ENCODE peak calls at places on chromosomes 11 and 22, in nine cellular contexts. N is AG10803, M is left lung, T is fibroblast of the aortic adventitia, W is IMR-90, I is endodermal cell, Z is aorta, E is tibial nerve, H is AG04450. X is an unnamed sample.

GRCh38 chr11:123300874-123301695 is 106.0 kb upstream of the CLMP start:
- DNase-seq in W (peak; percentile 68), H (peak; percentile 42), Z (no peak), N (no peak), E (no peak), M (no peak), T (peak; percentile 56), I (no peak), X (peak; percentile 46)

GRCh38 chr11:118918128-118918685 is 7.5 kb downstream of the BCL9L start:
- DNase-seq in T (peak; percentile 96), N (peak; percentile 99), H (no peak), M (peak; percentile 79), Z (peak; percentile 88), I (peak; percentile 95), W (peak; percentile 91), E (peak; percentile 80), X (no peak)

GRCh38 chr22:41910599-41911291 is 4.1 kb downstream of the SHISA8 start:
- DNase-seq in N (peak; percentile 8), W (no peak), M (peak; percentile 81), E (peak; percentile 25), Z (no peak), H (no peak), I (peak; percentile 64), T (peak; percentile 17), X (no peak)

GRCh38 chr11:70623906-70624597 is 225.7 kb downstream of the CTTN start:
- DNase-seq in M (peak; percentile 33), N (no peak), I (no peak), E (no peak), H (no peak), W (no peak), Z (no peak), T (no peak), X (no peak)

GRCh38 chr22:37817705-37818311 is 5.4 kb upstream of the GALR3 start:
- DNase-seq in H (no peak), W (peak; percentile 68), Z (peak; percentile 86), T (peak; percentile 73), E (peak; percentile 76), I (peak; percentile 97), N (peak; percentile 69), M (peak; percentile 95), X (no peak)

GRCh38 chr11:130874955-130875531 is 41.2 kb downstream of the SNX19 start:
- DNase-seq in N (no peak), T (no peak), Z (no peak), E (no peak), H (no peak), W (no peak), M (no peak), I (no peak), X (no peak)

GRCh38 chr11:46391578-46392420 is at the start of gene CHRM4:
- DNase-seq in N (no peak), Z (no peak), T (no peak), H (no peak), I (peak; percentile 85), W (peak; percentile 45), E (no peak), M (peak; percentile 82), X (no peak)

GRCh38 chr11:10654211-10655150 is 39.1 kb downstream of the IRAG1 start:
- DNase-seq in N (peak; percentile 66), H (no peak), Z (no peak), M (no peak), W (peak; percentile 67), T (peak; percentile 87), E (no peak), I (peak; percentile 68), X (peak; percentile 58)

GRCh38 chr22:36026741-36027140 is 1.9 kb downstream of the RBFOX2 start:
- DNase-seq in H (no peak), M (no peak), E (no peak), I (no peak), Z (no peak), W (peak; percentile 60), T (peak; percentile 62), N (peak; percentile 58), X (no peak)

GRCh38 chr22:50569896-50570535 is 7.3 kb upstream of the SYCE3 start:
- DNase-seq in T (no peak), I (no peak), E (no peak), Z (peak; percentile 24), W (no peak), N (no peak), H (no peak), M (no peak), X (no peak)

GRCh38 chr22:26589367-26589844 is 526 bp downstream of the TPST2 start:
- DNase-seq in H (no peak), Z (peak; percentile 59), E (no peak), M (no peak), N (peak; percentile 34), I (peak; percentile 82), T (no peak), W (peak; percentile 12), X (no peak)

GRCh38 chr22:30178180-30179126 is 68.1 kb downstream of the LIF start:
- DNase-seq in Z (no peak), N (peak; percentile 2), H (no peak), T (peak; percentile 38), E (no peak), I (no peak), W (no peak), M (no peak), X (peak; percentile 74)

GRCh38 chr11:127926721-127927120 is 660.6 kb downstream of the ETS1 start:
- DNase-seq in W (no peak), M (no peak), E (no peak), I (no peak), Z (no peak), H (no peak), N (no peak), T (no peak), X (no peak)

GRCh38 chr22:21712751-21713427 is 22.7 kb downstream of the YPEL1 start:
- DNase-seq in H (peak; percentile 52), T (peak; percentile 84), M (no peak), Z (peak; percentile 75), N (peak; percentile 73), E (no peak), W (peak; percentile 78), I (peak; percentile 83), X (peak; percentile 59)

GRCh38 chr11:106178361-106178760 is 100.9 kb downstream of the AASDHPPT start:
- DNase-seq in T (no peak), N (no peak), W (no peak), M (no peak), E (no peak), H (no peak), I (no peak), Z (no peak), X (no peak)

GRCh38 chr22:29945435-29945834 is 62.5 kb downstream of the MTMR3 start:
- DNase-seq in I (no peak), N (no peak), E (no peak), W (no peak), Z (no peak), H (no peak), T (no peak), M (no peak), X (no peak)

GRCh38 chr11:86302092-86302793 is at the start of gene HIKESHI:
- DNase-seq in E (peak; percentile 100), Z (peak; percentile 100), N (peak; percentile 97), I (peak; percentile 98), M (peak; percentile 99), T (peak; percentile 97), H (peak; percentile 93), W (peak; percentile 96), X (peak; percentile 95)
- H3K4me3 ChIP-seq in E (peak within 1 kb of the TSS; percentile 74), Z (peak within 1 kb of the TSS; percentile 93), N (peak within 1 kb of the TSS; percentile 90), I (peak within 1 kb of the TSS; percentile 99), M (peak within 1 kb of the TSS; percentile 89), T (peak within 1 kb of the TSS; percentile 93), H (peak within 1 kb of the TSS; percentile 74), W (peak within 1 kb of the TSS; percentile 72), X (peak within 1 kb of the TSS; percentile 66)

GRCh38 chr11:37409124-37409523 is 811.1 kb upstream of the RAG2 start:
- DNase-seq in T (no peak), H (no peak), W (no peak), E (no peak), M (no peak), N (no peak), Z (no peak), I (no peak), X (no peak)
- H3K4me3 ChIP-seq in T (no peak overlapping the region), H (no peak overlapping the region), W (no peak overlapping the region), E (no peak overlapping the region), M (no peak overlapping the region), N (no peak overlapping the region), Z (no peak overlapping the region), I (no peak overlapping the region), X (no peak overlapping the region)

DNA sequence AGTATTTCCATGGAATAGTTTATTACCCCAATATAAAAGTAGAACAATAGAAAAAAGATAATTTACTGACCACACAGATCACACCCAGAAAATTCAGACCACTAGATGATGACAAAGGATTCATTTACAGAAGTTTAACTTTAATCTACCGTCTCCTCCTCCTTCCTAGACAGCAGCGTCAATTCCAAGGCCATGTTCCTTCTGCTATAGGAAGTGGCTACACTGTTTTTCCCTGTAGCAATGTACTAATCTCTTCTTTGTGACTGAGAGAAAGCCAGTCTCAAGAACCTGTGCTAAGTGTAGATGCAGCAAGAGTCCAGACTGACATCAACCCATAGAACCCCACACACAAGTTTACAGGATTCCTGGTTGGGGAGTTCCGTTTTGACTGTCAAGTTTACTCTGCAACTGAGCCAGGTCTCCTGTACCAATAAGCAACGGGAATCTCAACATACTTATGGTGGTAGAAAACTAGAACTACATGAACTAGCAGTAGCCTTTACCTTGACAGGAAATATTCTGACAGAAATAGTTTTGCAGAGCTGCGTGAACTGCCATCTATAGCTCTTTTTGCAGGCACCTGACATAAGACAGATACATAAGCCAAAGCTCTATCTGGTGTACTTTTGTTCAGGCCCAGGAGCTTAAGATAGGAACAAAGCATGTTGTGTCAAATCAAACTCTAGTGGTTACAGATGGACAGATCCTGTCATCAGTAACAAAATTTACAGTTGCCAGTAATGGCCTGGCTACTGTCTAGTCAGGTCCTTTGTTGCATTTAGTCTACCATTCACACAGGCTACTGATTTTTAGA is 42.9 kb downstream of the MRTFA start:
- DNase-seq in W (no peak), E (no peak), H (no peak), M (no peak), I (no peak), T (no peak), Z (no peak), N (no peak), X (no peak)
- H3K4me3 ChIP-seq in W (no peak overlapping the region), E (no peak overlapping the region), H (no peak overlapping the region), M (no peak overlapping the region), I (peak overlapping the region; percentile 50), T (no peak overlapping the region), Z (no peak overlapping the region), N (no peak overlapping the region), X (no peak overlapping the region)

GRCh38 chr11:415640-416041 is 842 bp upstream of the SIGIRR start:
- DNase-seq in M (peak; percentile 37), I (no peak), T (no peak), W (no peak), N (no peak), H (no peak), Z (peak; percentile 36), E (no peak), X (no peak)

GRCh38 chr11:416757-417621 is 2.2 kb upstream of the SIGIRR start:
- DNase-seq in H (no peak), N (peak; percentile 16), I (peak; percentile 89), W (no peak), M (peak; percentile 92), Z (peak; percentile 64), E (no peak), T (no peak), X (no peak)

GRCh38 chr11:414333-414857 is 404 bp downstream of the SIGIRR start:
- DNase-seq in Z (peak; percentile 35), E (no peak), N (no peak), W (no peak), T (no peak), I (no peak), H (no peak), M (peak; percentile 19), X (peak; percentile 70)

GRCh38 chr11:417652-418342 is 3.0 kb upstream of the SIGIRR start:
- DNase-seq in W (no peak), N (no peak), H (no peak), I (no peak), E (no peak), M (peak; percentile 45), Z (peak; percentile 41), T (no peak), X (no peak)

GRCh38 chr11:416051-416756 is 1.4 kb upstream of the SIGIRR start:
- DNase-seq in E (no peak), I (no peak), H (no peak), M (peak; percentile 78), T (no peak), N (no peak), Z (peak; percentile 45), W (no peak), X (no peak)
- H3K4me3 ChIP-seq in E (peak overlapping the region; percentile 42), I (peak overlapping the region; percentile 67), H (peak overlapping the region; percentile 49), M (peak overlapping the region; percentile 56), T (peak overlapping the region; percentile 40), N (peak overlapping the region; percentile 54), Z (no peak overlapping the region), W (peak overlapping the region; percentile 41), X (peak overlapping the region; percentile 94)